ENCODE peak calls at places on chromosomes 12 and 14, in nine cellular contexts. V is suprapubic skin, L is adrenal gland, X is IMR-90, H is ovary, E is HepG2, Z is A549, Y is body of pancreas, P is breast epithelium. T is an unnamed sample.

GRCh38 chr12:132053338-132054330 is 90.5 kb downstream of the DDX51 start:
- DNase-seq in V (peak), L (no peak), X (no peak), H (no peak), E (no peak), Z (no peak), Y (no peak), P (no peak), T (no peak)

GRCh38 chr14:69048456-69048855 is 69.4 kb upstream of the ACTN1 start:
- DNase-seq in V (no peak), L (peak), X (no peak), H (peak), E (no peak), Z (no peak), Y (peak), P (no peak), T (no peak)

GRCh38 chr12:102992297-102992696 is 34.8 kb downstream of the ASCL1 start:
- DNase-seq in V (no peak), L (no peak), X (no peak), H (no peak), E (peak), Z (peak), Y (no peak), P (no peak), T (no peak)

GRCh38 chr12:3132636-3133409 is 55.6 kb downstream of the TSPAN9 start:
- DNase-seq in V (no peak), L (no peak), X (peak), H (no peak), E (no peak), Z (no peak), Y (peak), P (no peak), T (no peak)

GRCh38 chr14:90483551-90483950 is 86.7 kb downstream of the CALM1 start:
- DNase-seq in V (no peak), L (no peak), X (no peak), H (no peak), E (no peak), Z (no peak), Y (peak), P (no peak), T (no peak)

GRCh38 chr12:22925593-22925992 is 300.6 kb downstream of the ETNK1 start:
- DNase-seq in V (no peak), L (no peak), X (no peak), H (no peak), E (no peak), Z (no peak), Y (no peak), P (no peak), T (no peak)

GRCh38 chr14:78074546-78074945 is 95.6 kb upstream of the NRXN3 start:
- DNase-seq in V (no peak), L (no peak), X (no peak), H (no peak), E (no peak), Z (no peak), Y (no peak), P (no peak), T (no peak)

GRCh38 chr14:72516936-72517408 is 376.9 kb downstream of the DPF3 start:
- DNase-seq in V (no peak), L (peak), X (peak), H (peak), E (peak), Z (peak), Y (peak), P (peak), T (peak)

GRCh38 chr12:11650697-11651281 is 1.3 kb downstream of the ETV6 start:
- DNase-seq in V (no peak), L (no peak), X (peak), H (no peak), E (peak), Z (no peak), Y (peak), P (no peak), T (no peak)

GRCh38 chr12:41521872-41522379 is 333.8 kb downstream of the PDZRN4 start:
- DNase-seq in V (no peak), L (no peak), X (peak), H (no peak), E (no peak), Z (peak), Y (peak), P (no peak), T (no peak)

GRCh38 chr14:69281450-69282169 is 21.7 kb downstream of the GALNT16 start:
- DNase-seq in V (no peak), L (peak), X (peak), H (no peak), E (no peak), Z (no peak), Y (no peak), P (no peak), T (no peak)

GRCh38 chr12:127389923-127390322 is 877.0 kb upstream of the TMEM132C start:
- DNase-seq in V (no peak), L (no peak), X (peak), H (no peak), E (peak), Z (peak), Y (no peak), P (no peak), T (no peak)

GRCh38 chr12:64332296-64332695 is 58.3 kb downstream of the C12orf56 start:
- DNase-seq in V (no peak), L (no peak), X (no peak), H (no peak), E (no peak), Z (no peak), Y (no peak), P (no peak), T (no peak)

GRCh38 chr14:101823511-101824120 is 62.1 kb downstream of the PPP2R5C start:
- DNase-seq in V (no peak), L (no peak), X (no peak), H (no peak), E (no peak), Z (no peak), Y (peak), P (no peak), T (no peak)

GRCh38 chr12:98745578-98746391 is 100.7 kb downstream of the APAF1 start:
- DNase-seq in V (no peak), L (peak), X (peak), H (peak), E (no peak), Z (no peak), Y (no peak), P (no peak), T (no peak)

GRCh38 chr12:100427078-100427477 is 46.6 kb upstream of the NR1H4 start:
- DNase-seq in V (no peak), L (no peak), X (peak), H (no peak), E (peak), Z (peak), Y (peak), P (no peak), T (no peak)

GRCh38 chr14:42961509-42961908 is 1354.8 kb downstream of the LRFN5 start:
- DNase-seq in V (no peak), L (no peak), X (no peak), H (no peak), E (no peak), Z (no peak), Y (no peak), P (no peak), T (no peak)

GRCh38 chr12:50636505-50636904 is 127.4 kb upstream of the ATF1 start:
- DNase-seq in V (no peak), L (no peak), X (no peak), H (no peak), E (no peak), Z (no peak), Y (no peak), P (no peak), T (no peak)

GRCh38 chr12:116977465-116978380 is 67.0 kb downstream of the FBXW8 start:
- DNase-seq in V (no peak), L (no peak), X (no peak), H (no peak), E (no peak), Z (no peak), Y (no peak), P (no peak), T (no peak)

GRCh38 chr12:129909051-129910020 is 5.5 kb upstream of the TMEM132D start:
- DNase-seq in V (no peak), L (no peak), X (no peak), H (no peak), E (no peak), Z (no peak), Y (no peak), P (no peak), T (no peak)

GRCh38 chr14:87081004-87081403 is 912.0 kb downstream of the GALC start:
- DNase-seq in V (no peak), L (no peak), X (no peak), H (no peak), E (no peak), Z (no peak), Y (no peak), P (no peak), T (no peak)

GRCh38 chr12:56126732-56127239 is 1.3 kb upstream of the ESYT1 start:
- DNase-seq in V (no peak), L (no peak), X (no peak), H (no peak), E (no peak), Z (no peak), Y (no peak), P (no peak), T (no peak)

DNA sequence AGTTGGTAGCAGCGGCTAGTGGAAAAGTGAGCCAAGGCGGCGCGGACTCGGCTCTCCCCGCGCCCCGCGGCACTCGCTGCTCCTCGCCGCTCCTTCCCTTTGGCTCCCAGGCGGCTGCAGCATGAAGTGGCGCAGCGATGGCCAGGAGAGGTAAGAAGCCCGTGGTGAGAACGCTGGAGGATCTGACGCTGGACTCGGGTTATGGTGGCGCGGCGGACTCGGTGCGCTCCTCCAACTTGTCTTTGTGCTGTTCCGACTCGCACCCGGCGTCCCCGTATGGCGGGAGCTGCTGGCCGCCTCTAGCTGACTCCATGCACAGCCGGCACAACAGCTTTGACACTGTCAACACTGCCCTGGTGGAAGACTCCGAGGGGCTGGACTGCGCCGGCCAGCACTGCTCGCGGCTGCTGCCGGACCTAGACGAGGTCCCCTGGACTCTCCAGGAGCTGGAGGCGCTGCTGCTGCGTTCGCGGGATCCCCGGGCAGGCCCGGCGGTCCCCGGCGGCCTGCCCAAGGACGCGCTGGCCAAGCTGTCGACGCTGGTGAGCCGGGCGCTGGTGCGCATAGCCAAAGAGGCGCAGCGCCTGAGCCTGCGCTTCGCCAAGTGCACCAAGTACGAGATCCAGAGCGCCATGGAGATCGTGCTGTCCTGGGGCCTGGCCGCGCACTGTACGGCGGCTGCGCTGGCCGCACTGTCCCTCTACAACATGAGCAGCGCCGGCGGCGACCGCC is 225.6 kb upstream of the CRY1 start:
- DNase-seq in V (no peak), L (no peak), X (peak), H (no peak), E (no peak), Z (peak), Y (peak), P (no peak), T (no peak)
- H3K4me3 ChIP-seq in V (peak), L (peak), X (peak), H (peak), E (peak), Z (peak), Y (peak), P (peak), T (peak)

GRCh38 chr12:51951199-51951842 is at the start of gene ACVR1B:
- DNase-seq in V (peak), L (peak), X (peak), H (peak), E (peak), Z (peak), Y (peak), P (peak), T (peak)
- TF ChIP-seq POLR2A in V (peak), L (no peak), X (no peak), H (peak), E (peak), Z (peak), Y (peak), P (no peak), T (peak)

GRCh38 chr12:108633081-108633533 is 587 bp downstream of the SELPLG start:
- DNase-seq in V (peak), L (no peak), X (no peak), H (no peak), E (no peak), Z (no peak), Y (no peak), P (no peak), T (no peak)

GRCh38 chr12:108629156-108629555 is 4.5 kb downstream of the SELPLG start:
- DNase-seq in V (no peak), L (no peak), X (no peak), H (no peak), E (no peak), Z (no peak), Y (no peak), P (no peak), T (no peak)

GRCh38 chr12:108629824-108630476 is 3.7 kb downstream of the SELPLG start:
- DNase-seq in V (no peak), L (no peak), X (peak), H (no peak), E (peak), Z (peak), Y (peak), P (no peak), T (no peak)

GRCh38 chr12:108633534-108634224 is at the start of gene SELPLG:
- DNase-seq in V (peak), L (peak), X (no peak), H (no peak), E (no peak), Z (no peak), Y (peak), P (no peak), T (no peak)

DNA sequence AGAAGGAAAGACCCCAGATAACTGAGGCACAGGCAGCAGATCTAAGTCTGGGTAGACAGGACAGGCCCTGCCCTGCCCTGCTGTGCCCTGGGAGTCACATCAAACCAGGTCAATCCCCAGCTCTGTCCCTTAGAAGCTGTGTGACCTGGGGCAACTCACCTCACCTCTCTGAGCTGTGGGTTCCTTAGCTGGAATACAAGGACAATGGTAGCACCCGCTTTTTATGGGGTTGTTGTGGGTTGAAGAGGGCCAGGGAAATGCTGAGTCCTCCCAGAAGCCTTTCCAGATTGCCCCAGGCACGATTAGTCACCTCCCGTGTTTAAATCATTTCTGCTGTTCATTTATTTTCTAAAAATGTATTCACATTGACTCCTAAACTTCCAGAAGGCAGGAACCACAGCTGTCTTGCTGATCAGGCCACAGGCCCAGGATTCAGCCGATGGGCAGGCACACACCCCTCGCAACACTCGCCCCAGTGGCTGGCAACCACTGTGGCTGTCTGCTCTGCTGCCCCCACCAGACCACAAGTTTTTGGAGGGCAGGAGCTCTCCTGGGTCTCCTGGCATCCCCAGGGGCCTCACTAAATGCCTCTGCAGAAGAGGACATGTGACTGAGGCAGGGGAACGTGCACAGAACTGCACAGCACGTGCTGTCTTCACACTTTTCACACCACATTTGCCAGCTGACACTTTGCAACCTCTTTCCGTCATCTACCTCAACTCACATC is 3.0 kb downstream of the SELPLG start:
- DNase-seq in V (no peak), L (no peak), X (peak), H (no peak), E (no peak), Z (no peak), Y (no peak), P (no peak), T (no peak)
- H3K4me3 ChIP-seq in V (no peak), L (no peak), X (no peak), H (no peak), E (no peak), Z (no peak), Y (no peak), P (no peak), T (no peak)

GRCh38 chr14:67240978-67241415 is 238 bp upstream of the PALS1 start:
- DNase-seq in V (peak), L (peak), X (peak), H (peak), E (peak), Z (peak), Y (peak), P (peak), T (peak)
- TF ChIP-seq POLR2A in V (no peak), L (peak), X (no peak), H (no peak), E (peak), Z (peak), Y (peak), P (no peak), T (peak)

DNA sequence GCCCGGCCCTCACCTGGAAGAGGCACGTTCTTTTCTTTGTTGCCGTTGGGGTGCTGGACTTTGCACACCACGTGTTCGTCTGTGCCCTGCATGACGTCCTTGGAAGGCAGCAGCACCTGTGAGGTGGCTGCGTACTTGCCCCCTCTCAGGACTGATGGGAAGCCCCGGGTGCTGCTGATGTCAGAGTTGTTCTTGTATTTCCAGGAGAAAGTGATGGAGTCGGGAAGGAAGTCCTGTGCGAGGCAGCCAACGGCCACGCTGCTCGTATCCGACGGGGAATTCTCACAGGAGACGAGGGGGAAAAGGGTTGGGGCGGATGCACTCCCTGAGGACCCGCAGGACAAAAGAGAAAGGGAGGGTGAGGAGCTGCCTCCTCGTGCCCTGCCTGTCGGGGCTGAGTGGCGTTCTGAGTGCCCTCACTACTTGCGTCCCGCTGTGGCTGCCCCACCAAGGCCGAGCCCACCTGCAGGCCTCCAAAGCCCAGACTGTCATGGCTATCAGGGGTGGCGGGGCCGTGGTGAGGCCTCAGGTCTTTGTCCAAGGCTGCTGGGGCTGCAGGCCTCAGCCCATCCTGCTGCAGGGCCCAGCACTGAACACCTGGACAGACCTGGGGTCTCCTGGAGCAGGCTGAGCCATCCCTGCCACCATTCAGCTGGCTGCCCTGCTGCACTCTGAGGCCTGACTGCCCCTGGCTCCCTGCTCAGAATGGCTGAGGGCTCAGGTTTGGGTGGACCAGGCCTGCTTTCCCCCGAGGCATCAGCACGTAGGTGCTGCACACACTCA is 329.7 kb downstream of the TMEM121 start:
- DNase-seq in V (peak), L (peak), X (no peak), H (peak), E (no peak), Z (no peak), Y (no peak), P (peak), T (no peak)
- H3K4me3 ChIP-seq in V (no peak), L (no peak), X (no peak), H (no peak), E (no peak), Z (no peak), Y (no peak), P (no peak), T (no peak)

GRCh38 chr12:24947541-24948451 is 1.1 kb downstream of the BCAT1 start:
- DNase-seq in V (no peak), L (no peak), X (no peak), H (no peak), E (no peak), Z (no peak), Y (no peak), P (no peak), T (no peak)

GRCh38 chr12:24945822-24946221 is 3.1 kb downstream of the BCAT1 start:
- DNase-seq in V (no peak), L (no peak), X (no peak), H (no peak), E (no peak), Z (no peak), Y (no peak), P (no peak), T (no peak)

GRCh38 chr12:24943947-24944597 is 4.8 kb downstream of the BCAT1 start:
- DNase-seq in V (no peak), L (no peak), X (peak), H (no peak), E (peak), Z (no peak), Y (no peak), P (no peak), T (no peak)

GRCh38 chr12:24945039-24945438 is 3.9 kb downstream of the BCAT1 start:
- DNase-seq in V (no peak), L (no peak), X (no peak), H (no peak), E (no peak), Z (no peak), Y (no peak), P (no peak), T (no peak)

DNA sequence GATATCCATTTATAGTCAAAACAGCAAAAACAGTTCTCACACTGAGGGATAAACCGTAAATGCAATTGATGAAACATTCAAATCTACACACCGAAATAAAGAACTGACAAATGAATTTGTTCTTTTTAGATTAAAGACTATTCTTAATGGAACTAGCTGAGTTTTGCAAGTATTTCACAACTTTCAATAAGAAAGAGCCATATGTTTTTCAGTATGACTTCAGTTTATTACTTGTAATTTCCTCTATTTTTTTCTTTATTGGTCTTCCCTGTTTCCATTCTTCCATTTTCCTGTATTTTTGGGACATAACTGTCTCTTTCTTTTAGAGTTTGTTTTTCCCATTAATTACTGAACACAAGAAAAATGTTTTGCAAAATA is 4.3 kb downstream of the BCAT1 start:
- DNase-seq in V (no peak), L (no peak), X (no peak), H (no peak), E (no peak), Z (no peak), Y (no peak), P (no peak), T (no peak)
- TF ChIP-seq POLR2A in V (no peak), L (no peak), X (no peak), H (no peak), E (no peak), Z (no peak), Y (no peak), P (no peak), T (no peak)

GRCh38 chr12:118982308-118982707 is 967 bp downstream of the SRRM4 start:
- DNase-seq in V (no peak), L (no peak), X (no peak), H (no peak), E (no peak), Z (no peak), Y (no peak), P (no peak), T (no peak)
- H3K4me3 ChIP-seq in V (no peak), L (no peak), X (no peak), H (no peak), E (no peak), Z (no peak), Y (no peak), P (no peak), T (no peak)

T was measured in tibial nerve.